ENCODE peak calls at places on chromosomes 13 and 19, in eight cellular contexts. F is AG04450, R is cardiac muscle cell, X is AG09309, D is LNCaP clone FGC, Z is uterus, H is SK-N-SH, I is A549. N is an unnamed sample.

GRCh38 chr19:38838986-38839761 is 7.6 kb upstream of the ECH1 start:
- DNase-seq in F (no peak), R (no peak), X (no peak), D (no peak), Z (no peak), H (no peak), I (no peak), N (no peak)

GRCh38 chr19:36225219-36225892 is 10.4 kb downstream of the ZNF146 start:
- DNase-seq in F (peak), R (peak), X (peak), D (no peak), Z (no peak), H (no peak), I (no peak), N (no peak)

GRCh38 chr13:35598790-35599369 is 122.4 kb upstream of the MAB21L1 start:
- DNase-seq in F (no peak), R (peak), X (no peak), D (no peak), Z (no peak), H (no peak), I (no peak), N (no peak)

GRCh38 chr19:40717325-40717879 is 490 bp downstream of the ITPKC start:
- DNase-seq in F (no peak), R (no peak), X (no peak), D (no peak), Z (no peak), H (no peak), I (peak), N (no peak)

GRCh38 chr13:49304763-49305695 is 57.3 kb downstream of the CDADC1 start:
- DNase-seq in F (no peak), R (no peak), X (no peak), D (no peak), Z (no peak), H (no peak), I (no peak), N (no peak)

GRCh38 chr13:50400035-50400726 is 384.9 kb downstream of the KCNRG start:
- DNase-seq in F (no peak), R (peak), X (no peak), D (no peak), Z (peak), H (no peak), I (no peak), N (no peak)

GRCh38 chr19:10416380-10417257 is 3.7 kb upstream of the PDE4A start:
- DNase-seq in F (peak), R (peak), X (no peak), D (peak), Z (peak), H (peak), I (peak), N (no peak)

GRCh38 chr19:39553082-39553652 is 13.2 kb upstream of the EID2 start:
- DNase-seq in F (no peak), R (no peak), X (no peak), D (no peak), Z (no peak), H (no peak), I (no peak), N (no peak)

GRCh38 chr19:40407714-40408600 is 5.2 kb downstream of the PRX start:
- DNase-seq in F (no peak), R (no peak), X (no peak), D (no peak), Z (no peak), H (no peak), I (no peak), N (no peak)

DNA sequence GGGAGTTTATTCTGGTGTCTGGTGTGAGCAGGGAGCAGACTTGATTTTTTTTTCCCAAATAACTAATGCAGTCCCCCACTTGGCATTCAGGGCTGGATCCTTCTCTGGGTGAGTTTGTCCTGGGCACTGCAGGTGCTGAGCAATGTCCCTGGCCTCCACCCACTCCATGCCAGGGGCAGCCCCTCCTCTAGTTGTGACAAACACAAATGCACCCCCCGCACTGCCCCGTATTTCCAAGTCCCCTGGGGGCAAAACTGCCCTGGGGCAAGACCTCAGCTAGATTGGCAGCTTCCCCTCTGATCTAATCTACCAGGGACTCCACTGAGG is 6.4 kb downstream of the MOB3A start:
- DNase-seq in F (no peak), R (no peak), X (no peak), D (no peak), Z (no peak), H (no peak), I (no peak), N (no peak)
- H3K4me3 ChIP-seq in F (no peak), R (no peak), X (no peak), D (no peak), Z (no peak), H (no peak), I (no peak), N (no peak)

GRCh38 chr19:29596885-29597525 is 9.1 kb upstream of the POP4 start:
- DNase-seq in F (peak), R (peak), X (no peak), D (peak), Z (no peak), H (no peak), I (peak), N (no peak)
- TF ChIP-seq CTCF in F (peak), R (no peak), X (peak), D (peak), Z (no peak), H (peak), I (peak), N (peak)

DNA sequence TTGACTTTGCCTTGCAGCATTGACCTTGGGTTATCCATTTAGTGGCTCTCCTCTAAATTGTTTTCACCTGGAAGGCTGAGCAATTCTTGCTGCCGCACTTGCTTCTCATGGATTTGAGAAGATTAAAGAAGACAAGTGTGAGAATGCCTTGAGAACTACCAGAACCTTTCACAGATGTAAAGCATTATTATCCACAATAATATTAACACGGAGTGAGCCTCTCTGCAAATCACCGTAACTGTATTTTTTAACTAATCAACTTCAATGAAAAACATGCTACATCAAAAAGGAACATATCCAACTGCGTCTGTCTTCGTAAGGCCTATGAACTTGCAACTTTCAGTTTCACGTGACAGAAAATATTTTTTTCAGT is 94.0 kb upstream of the RAP2A start:
- DNase-seq in F (no peak), R (no peak), X (no peak), D (no peak), Z (no peak), H (no peak), I (no peak), N (no peak)
- H3K4me3 ChIP-seq in F (no peak), R (no peak), X (no peak), D (no peak), Z (no peak), H (no peak), I (no peak), N (no peak)

GRCh38 chr19:49165865-49166301 is 8.3 kb downstream of the TRPM4 start:
- DNase-seq in F (no peak), R (no peak), X (no peak), D (no peak), Z (no peak), H (peak), I (no peak), N (no peak)
- TF ChIP-seq CTCF in F (peak), R (no peak), X (no peak), D (peak), Z (no peak), H (no peak), I (no peak), N (no peak)

GRCh38 chr13:46666727-46667456 is 113.9 kb downstream of the LRCH1 start:
- DNase-seq in F (no peak), R (no peak), X (no peak), D (no peak), Z (no peak), H (no peak), I (no peak), N (no peak)
- H3K4me3 ChIP-seq in F (no peak), R (no peak), X (no peak), D (no peak), Z (no peak), H (no peak), I (no peak), N (no peak)

GRCh38 chr19:13761423-13761822 is 2.9 kb upstream of the MRI1 start:
- DNase-seq in F (no peak), R (no peak), X (no peak), D (no peak), Z (no peak), H (no peak), I (no peak), N (no peak)
- TF ChIP-seq CTCF in F (peak), R (no peak), X (no peak), D (peak), Z (no peak), H (peak), I (no peak), N (no peak)

GRCh38 chr13:51980918-51981317 is 30.3 kb downstream of the ATP7B start:
- DNase-seq in F (no peak), R (no peak), X (no peak), D (no peak), Z (no peak), H (no peak), I (no peak), N (no peak)
- H3K4me3 ChIP-seq in F (no peak), R (no peak), X (no peak), D (no peak), Z (no peak), H (no peak), I (no peak), N (no peak)

GRCh38 chr13:23628250-23628649 is 58.0 kb downstream of the TNFRSF19 start:
- DNase-seq in F (no peak), R (no peak), X (no peak), D (no peak), Z (no peak), H (no peak), I (no peak), N (no peak)
- TF ChIP-seq CTCF in F (no peak), R (no peak), X (no peak), D (no peak), Z (no peak), H (no peak), I (no peak), N (no peak)

DNA sequence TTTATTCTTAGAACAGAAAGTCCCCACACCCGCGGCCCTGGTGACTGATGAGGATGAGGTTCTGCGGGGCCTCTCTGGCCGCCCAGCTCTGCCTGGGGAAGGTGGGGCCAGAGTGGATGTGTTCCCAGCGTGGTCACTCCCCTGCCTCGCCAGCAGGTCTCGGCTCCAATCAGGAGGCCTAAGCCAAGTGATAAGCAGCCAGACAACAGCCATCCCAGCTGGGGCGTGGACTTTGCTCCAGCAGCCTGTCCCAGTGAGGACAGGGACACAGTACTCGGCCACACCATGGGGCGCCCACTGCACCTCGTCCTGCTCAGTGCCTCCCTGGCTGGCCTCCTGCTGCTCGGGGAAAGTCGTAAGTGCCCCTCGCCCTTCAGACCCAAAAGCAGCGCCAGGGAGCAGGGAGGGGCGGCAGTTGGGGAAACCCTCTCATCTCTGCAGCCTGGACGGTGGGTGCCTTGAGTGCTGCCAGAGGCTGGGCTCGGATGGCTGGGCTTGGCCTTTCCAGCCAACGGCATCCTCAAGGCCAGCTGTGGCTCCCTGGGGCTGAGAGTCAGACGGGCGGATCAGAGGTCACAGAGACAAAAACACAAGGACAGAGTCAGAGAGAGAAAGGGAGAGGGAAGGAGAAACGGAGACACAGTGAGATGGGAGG is at the start of gene F10:
- DNase-seq in F (peak), R (peak), X (peak), D (no peak), Z (peak), H (peak), I (peak), N (no peak)
- H3K4me3 ChIP-seq in F (peak), R (no peak), X (no peak), D (no peak), Z (peak), H (peak), I (no peak), N (no peak)